ENCODE peak calls at places on chromosomes 12 and 14, in seven cellular contexts. G, K, A, H, S, Q and Y are unnamed samples.

GRCh38 chr12:89856431-89856830 is 147.8 kb upstream of the ATP2B1 start:
- DNase-seq in S (no peak), G (no peak), Q (no peak), A (no peak), K (peak), H (no peak), Y (no peak)

GRCh38 chr12:104063712-104064030 is 660 bp upstream of the HCFC2 start:
- DNase-seq in S (no peak), A (no peak), H (peak), K (no peak), Q (no peak), G (no peak), Y (no peak)

GRCh38 chr12:107379852-107380567 is 286.7 kb upstream of the CRY1 start:
- DNase-seq in S (peak), K (no peak), A (no peak), H (no peak), Q (peak), G (no peak), Y (peak)

GRCh38 chr12:54439521-54440255 is 20.6 kb upstream of the ITGA5 start:
- DNase-seq in S (no peak), G (peak), Q (no peak), K (peak), H (peak), A (no peak), Y (peak)

GRCh38 chr14:95614335-95614734 is 71.9 kb upstream of the TCL1B start:
- DNase-seq in Q (no peak), K (no peak), G (no peak), H (no peak), A (no peak), S (no peak), Y (peak)

GRCh38 chr14:103207404-103208072 is 84.3 kb downstream of the TNFAIP2 start:
- DNase-seq in Q (no peak), G (peak), K (no peak), H (no peak), S (peak), A (no peak), Y (peak)

GRCh38 chr14:104678346-104678745 is 11.1 kb upstream of the INF2 start:
- DNase-seq in Q (no peak), H (peak), K (no peak), S (no peak), A (no peak), G (peak), Y (no peak)

GRCh38 chr14:31387091-31387490 is 33.3 kb downstream of the HEATR5A start:
- DNase-seq in G (no peak), K (no peak), S (no peak), Q (no peak), A (no peak), H (no peak), Y (no peak)

GRCh38 chr12:131929530-131930456 is 717 bp downstream of the PUS1 start:
- DNase-seq in Q (peak), G (no peak), A (no peak), S (no peak), K (peak), H (peak), Y (peak)

GRCh38 chr14:77189479-77189878 is 7.9 kb downstream of the TMEM63C start:
- DNase-seq in K (no peak), H (no peak), Q (no peak), G (no peak), S (peak), A (no peak), Y (no peak)

GRCh38 chr12:112353389-112353788 is 28.8 kb downstream of the HECTD4 start:
- DNase-seq in S (no peak), K (no peak), Q (no peak), A (no peak), H (no peak), G (no peak), Y (no peak)